ENCODE peak calls at places on chromosomes 2 and 18, in seven cellular contexts. D is endothelial cell of umbilical vein; W is CD8-positive, alpha-beta T cell; F is kidney; K is A549; X is HCT116; R is ascending aorta. H is an unnamed sample.

GRCh38 chr2:54649191-54649590 is 74.3 kb upstream of the EML6 start:
- DNase-seq in K (no peak), R (no peak), D (no peak), X (no peak), F (no peak), W (no peak), H (no peak)

GRCh38 chr2:12057436-12058166 is 311.2 kb downstream of the LPIN1 start:
- DNase-seq in F (peak; percentile 63), D (no peak), R (peak; percentile 65), X (no peak), W (peak; percentile 71), K (no peak), H (no peak)

GRCh38 chr2:2234398-2234797 is 96.7 kb downstream of the MYT1L start:
- DNase-seq in X (no peak), K (no peak), R (no peak), D (no peak), F (no peak), W (no peak), H (no peak)

GRCh38 chr2:29011650-29012060 is 30.6 kb downstream of the TOGARAM2 start:
- DNase-seq in X (no peak), K (no peak), W (peak; percentile 84), F (peak; percentile 86), R (peak; percentile 73), D (no peak), H (no peak)

GRCh38 chr18:28081516-28081915 is 95.4 kb downstream of the CDH2 start:
- DNase-seq in R (no peak), X (no peak), W (no peak), K (no peak), D (no peak), F (no peak), H (no peak)

GRCh38 chr2:2804528-2804927 is 473.5 kb upstream of the MYT1L start:
- DNase-seq in R (no peak), F (peak; percentile 43), K (no peak), W (no peak), X (no peak), D (no peak), H (no peak)

GRCh38 chr18:58578321-58578720 is 50.6 kb downstream of the ALPK2 start:
- DNase-seq in W (no peak), F (no peak), D (no peak), R (no peak), X (no peak), K (no peak), H (no peak)

GRCh38 chr18:1806884-1807615 is 764.3 kb downstream of the METTL4 start:
- DNase-seq in W (no peak), D (no peak), F (no peak), X (no peak), R (no peak), K (no peak), H (no peak)

GRCh38 chr2:98457045-98457696 is 12.5 kb downstream of the INPP4A start:
- DNase-seq in R (no peak), D (peak; percentile 45), X (no peak), K (peak; percentile 40), F (no peak), W (peak; percentile 17), H (no peak)

GRCh38 chr18:69758458-69758857 is 189.2 kb downstream of the CD226 start:
- DNase-seq in W (no peak), D (no peak), F (no peak), K (no peak), R (no peak), X (no peak), H (no peak)

GRCh38 chr2:211014376-211014775 is 458.0 kb downstream of the CPS1 start:
- DNase-seq in D (peak; percentile 75), F (no peak), X (no peak), W (no peak), R (no peak), K (no peak), H (no peak)

GRCh38 chr2:238425505-238425978 is 1.2 kb upstream of the ASB1 start:
- DNase-seq in R (peak; percentile 62), F (no peak), X (no peak), D (no peak), K (no peak), W (no peak), H (no peak)

GRCh38 chr2:128162266-128162665 is 71.3 kb downstream of the UGGT1 start:
- DNase-seq in R (no peak), K (no peak), X (no peak), F (no peak), W (no peak), D (no peak), H (no peak)

GRCh38 chr2:65549262-65550036 is 117.0 kb upstream of the SPRED2 start:
- DNase-seq in R (no peak), W (no peak), X (no peak), F (no peak), K (no peak), D (no peak), H (no peak)

GRCh38 chr2:159285929-159286708 is at the start of gene WDSUB1:
- DNase-seq in X (no peak), F (peak; percentile 94), D (peak; percentile 79), R (peak; percentile 86), K (no peak), W (peak; percentile 59), H (peak; percentile 83)

GRCh38 chr2:212646698-212647097 is 108.1 kb upstream of the ERBB4 start:
- DNase-seq in W (no peak), K (no peak), X (no peak), D (no peak), F (no peak), R (no peak), H (no peak)

GRCh38 chr18:46590103-46590502 is 66.9 kb downstream of the LOXHD1 start:
- DNase-seq in K (no peak), F (no peak), W (no peak), R (no peak), X (no peak), D (no peak), H (no peak)

GRCh38 chr2:85785027-85785822 is 31.4 kb downstream of the ATOH8 start:
- DNase-seq in D (no peak), F (peak; percentile 73), K (no peak), R (peak; percentile 83), W (no peak), X (no peak), H (no peak)

GRCh38 chr2:177030391-177031000 is 182.1 kb upstream of the HNRNPA3 start:
- DNase-seq in X (no peak), D (no peak), R (no peak), K (no peak), F (no peak), W (no peak), H (no peak)

GRCh38 chr2:175612280-175612679 is 389.8 kb downstream of the LNPK start:
- DNase-seq in X (no peak), R (no peak), D (no peak), K (no peak), W (no peak), F (no peak), H (no peak)
- H3K4me3 ChIP-seq in X (no peak overlapping the region), R (no peak overlapping the region), D (no peak overlapping the region), K (no peak overlapping the region), W (no peak overlapping the region), F (no peak overlapping the region), H (no peak overlapping the region)

GRCh38 chr2:228417526-228417925 is 236.0 kb upstream of the SPHKAP start:
- DNase-seq in K (no peak), W (no peak), X (no peak), F (no peak), D (no peak), R (no peak), H (no peak)

DNA sequence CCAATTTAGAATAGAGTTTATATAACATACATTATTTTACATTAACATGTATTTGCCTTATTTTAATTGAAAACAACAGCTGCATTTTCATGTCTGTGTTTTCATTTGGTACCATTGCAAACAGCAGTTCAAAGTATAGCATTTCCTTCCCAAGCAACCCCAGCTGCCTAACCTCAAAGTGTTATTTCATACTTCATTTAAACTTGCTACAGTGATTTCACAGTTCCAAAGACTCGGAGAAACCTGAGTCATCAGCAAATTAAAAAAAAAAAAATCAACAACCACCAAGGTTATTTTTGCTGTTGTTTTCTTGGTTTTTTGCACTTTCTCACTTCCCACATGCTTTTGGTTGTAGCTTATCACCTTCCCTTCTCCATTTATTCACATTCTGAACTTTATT is 236.5 kb upstream of the SPHKAP start:
- DNase-seq in X (no peak), F (no peak), R (no peak), K (no peak), D (no peak), W (no peak), H (no peak)
- H3K9me3 ChIP-seq in X (no peaks in the 10 kb centered on the region), F (no peaks in the 10 kb centered on the region), R (no peaks in the 10 kb centered on the region), K (no peaks in the 10 kb centered on the region), D (peaks cover 5% of the 10 kb centered on the region), W (no peaks in the 10 kb centered on the region), H (no peaks in the 10 kb centered on the region)

DNA sequence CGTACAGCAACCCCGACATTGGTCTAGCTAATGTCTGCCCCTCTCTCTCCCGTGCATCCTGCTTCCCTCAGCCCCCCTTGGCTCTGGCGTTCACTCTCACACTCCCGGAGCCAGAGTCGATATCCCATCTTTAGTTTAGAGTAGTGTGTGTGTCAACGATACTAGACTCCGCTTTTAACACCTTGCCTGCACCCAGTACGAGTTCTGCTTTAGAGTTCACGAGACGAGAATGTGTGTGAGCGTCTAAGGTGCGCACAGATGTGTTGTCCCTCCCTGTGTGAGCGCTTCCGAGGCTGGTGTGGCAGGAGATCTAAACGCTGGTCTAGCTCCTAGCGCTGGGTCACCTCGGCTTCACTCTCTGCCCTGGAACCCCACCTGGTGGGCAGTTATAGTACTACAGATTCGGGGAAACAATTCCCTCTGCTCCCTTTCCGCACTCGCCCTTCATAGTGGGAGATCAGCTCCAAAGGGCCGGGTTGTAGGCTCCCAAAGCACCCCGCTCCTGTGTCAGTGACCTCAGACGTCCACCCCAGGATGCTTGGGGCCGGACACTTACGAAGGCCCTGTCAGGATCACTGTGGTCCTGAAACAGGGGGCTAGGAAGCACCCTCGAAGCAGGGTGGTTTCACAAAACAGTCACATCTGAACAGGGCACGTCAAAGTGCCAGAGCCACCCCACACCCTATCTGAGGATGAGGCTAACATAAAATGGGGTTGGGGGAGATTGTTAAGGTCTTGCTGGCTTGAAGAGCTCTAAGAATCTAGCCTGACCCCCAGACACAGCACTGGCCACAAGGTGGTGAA is 2.7 kb upstream of the CYP26B1 start:
- DNase-seq in R (peak; percentile 86), W (peak; percentile 73), X (peak; percentile 63), K (peak; percentile 83), F (peak; percentile 78), D (peak; percentile 77), H (peak; percentile 84)
- H3K4me3 ChIP-seq in R (peak overlapping the region; percentile 72), W (peak overlapping the region; percentile 51), X (no peak overlapping the region), K (peak overlapping the region; percentile 61), F (peak overlapping the region; percentile 56), D (no peak overlapping the region), H (no peak overlapping the region)

DNA sequence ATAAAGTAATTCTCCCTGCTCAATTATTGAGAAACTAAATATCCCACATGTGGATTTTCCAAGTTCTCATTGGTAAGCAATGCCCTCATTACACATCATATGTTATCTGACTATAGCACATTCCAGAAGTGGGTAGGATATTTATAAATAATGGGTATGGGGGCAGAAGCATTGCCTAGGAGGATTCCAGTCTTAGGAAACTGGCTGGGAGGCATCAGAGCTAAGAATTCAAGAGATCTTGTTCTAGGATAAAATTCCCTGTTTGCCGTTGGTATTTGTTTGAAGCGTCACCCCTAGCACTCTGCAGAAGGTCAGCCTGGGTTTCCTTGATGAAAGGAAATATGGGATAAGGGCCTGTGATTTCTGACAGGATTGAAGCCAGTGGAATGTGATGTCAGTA is 20.1 kb downstream of the SIX2 start:
- DNase-seq in K (no peak), D (no peak), W (no peak), F (no peak), R (no peak), X (no peak), H (no peak)
- H3K9me3 ChIP-seq in K (peaks cover 23% of the 10 kb centered on the region), D (no peaks in the 10 kb centered on the region), W (no peaks in the 10 kb centered on the region), F (peaks cover 9% of the 10 kb centered on the region), R (no peaks in the 10 kb centered on the region), X (peaks cover 7% of the 10 kb centered on the region), H (no peaks in the 10 kb centered on the region)